ENCODE peak calls at places on chromosome 15, in five cellular contexts. X, L, P, B and Z are unnamed samples.

GRCh38 chr15:35182841-35183479 is 97.9 kb upstream of the NANOGP8 start:
- DNase-seq in X (no peak), L (no peak), P (no peak), B (no peak), Z (no peak)

GRCh38 chr15:48722764-48723661 is 77.5 kb upstream of the FBN1 start:
- DNase-seq in X (peak), L (no peak), P (peak), B (no peak), Z (peak)

GRCh38 chr15:31328425-31328998 is 1.9 kb downstream of the KLF13 start:
- DNase-seq in X (peak), L (peak), P (peak), B (no peak), Z (peak)

GRCh38 chr15:97930230-97930629 is 30.3 kb upstream of the ARRDC4 start:
- DNase-seq in X (no peak), L (no peak), P (no peak), B (no peak), Z (no peak)

GRCh38 chr15:52424856-52425431 is 103.7 kb downstream of the MYO5A start:
- DNase-seq in X (no peak), L (no peak), P (no peak), B (no peak), Z (no peak)

GRCh38 chr15:51735211-51735610 is 2.2 kb downstream of the LYSMD2 start:
- DNase-seq in X (no peak), L (no peak), P (no peak), B (no peak), Z (no peak)

GRCh38 chr15:62108411-62108810 is 41.6 kb downstream of the C2CD4A start:
- DNase-seq in X (no peak), L (no peak), P (no peak), B (no peak), Z (no peak)

GRCh38 chr15:39641187-39641889 is 60.5 kb downstream of the THBS1 start:
- DNase-seq in X (peak), L (no peak), P (peak), B (no peak), Z (peak)

GRCh38 chr15:33601461-33601860 is 290.7 kb downstream of the RYR3 start:
- DNase-seq in X (no peak), L (no peak), P (no peak), B (no peak), Z (no peak)

GRCh38 chr15:68797157-68797556 is 23.5 kb downstream of the ANP32A start:
- DNase-seq in X (peak), L (no peak), P (no peak), B (no peak), Z (no peak)

DNA sequence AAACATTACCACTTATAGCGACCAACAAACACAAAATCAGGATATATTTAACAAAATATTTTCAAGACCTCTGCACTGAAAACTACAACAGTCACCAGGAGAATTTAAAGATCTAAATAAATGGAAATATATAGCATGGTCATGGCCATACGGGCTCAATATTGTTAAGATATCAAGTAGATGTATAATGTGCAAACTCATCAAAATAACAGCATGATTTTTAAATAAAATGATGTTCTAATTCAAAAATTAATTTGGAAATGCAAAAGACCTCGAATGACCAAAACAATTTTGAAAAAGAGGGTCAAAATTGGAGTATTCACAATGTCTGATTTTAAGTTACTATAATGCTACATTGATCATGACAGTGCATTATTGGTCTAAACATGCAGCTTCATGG is 159.1 kb upstream of the NDN start:
- DNase-seq in X (no peak), L (no peak), P (no peak), B (no peak), Z (no peak)
- TF ChIP-seq CTCF in X (no peak), L (no peak), P (no peak), B (no peak), Z (no peak)

DNA sequence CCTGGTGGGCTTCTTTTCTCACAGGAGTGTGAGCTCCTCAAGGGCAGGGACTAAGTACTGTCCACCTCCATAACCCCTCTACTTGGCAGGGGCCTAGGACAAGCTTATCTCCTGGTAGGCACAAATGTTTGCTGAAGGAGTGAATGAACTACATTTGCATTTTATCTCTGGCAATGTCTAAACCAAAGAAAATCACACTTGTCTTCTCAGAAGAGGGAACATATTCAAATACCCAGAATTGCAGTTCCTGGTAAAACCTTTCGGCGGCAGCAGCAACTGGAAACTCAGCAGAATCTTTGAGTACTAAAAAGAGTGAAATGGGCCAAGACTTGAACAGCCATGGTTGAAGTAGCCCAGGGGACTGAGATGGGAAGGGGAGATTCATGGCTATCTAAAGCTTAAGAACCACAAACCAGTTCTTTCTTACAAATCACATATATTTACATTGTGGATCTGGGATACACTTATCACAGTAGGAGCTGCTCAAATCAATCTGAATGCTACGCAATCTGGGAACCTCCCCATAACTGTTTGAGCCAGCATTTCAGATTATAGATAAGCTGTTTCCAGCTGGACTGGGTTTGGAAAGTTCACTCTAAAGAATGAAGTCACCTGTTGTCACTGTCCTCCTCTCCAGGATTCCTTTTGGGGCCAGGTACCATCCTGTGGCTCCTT is 18.7 kb upstream of the PTPN9 start:
- DNase-seq in X (no peak), L (no peak), P (no peak), B (no peak), Z (no peak)
- TF ChIP-seq CTCF in X (peak), L (no peak), P (no peak), B (peak), Z (peak)

DNA sequence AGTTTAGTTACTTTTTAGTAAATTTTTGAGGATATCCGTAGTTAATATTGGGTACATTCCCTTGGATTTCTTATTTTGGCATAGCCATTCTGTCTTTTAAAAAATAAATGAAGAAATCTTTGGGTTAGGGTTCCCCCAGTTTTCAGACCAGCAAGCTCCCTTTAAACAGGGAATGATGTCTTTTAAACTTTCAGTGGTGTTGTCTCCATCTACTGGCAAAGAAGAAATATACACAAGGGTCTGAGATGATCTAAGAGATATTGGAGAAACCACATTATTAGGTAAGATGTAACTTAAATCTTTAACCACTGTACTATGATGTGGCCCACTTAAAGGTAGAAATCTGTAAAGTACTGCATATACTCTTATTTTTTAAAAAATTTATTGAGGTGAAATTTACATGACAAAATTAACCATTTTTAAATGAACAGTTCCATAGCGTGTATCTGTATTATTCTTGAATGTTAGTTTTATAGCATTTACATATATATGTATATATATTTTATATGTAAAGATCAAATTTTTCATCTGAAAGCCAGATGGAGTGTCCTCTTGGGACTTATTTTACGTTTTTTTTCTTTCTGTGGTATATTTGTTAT is 35.1 kb upstream of the EIF3J start:
- DNase-seq in X (peak), L (no peak), P (no peak), B (no peak), Z (peak)
- TF ChIP-seq CTCF in X (peak), L (no peak), P (no peak), B (peak), Z (peak)

GRCh38 chr15:93974804-93975481 is 256.4 kb upstream of the MCTP2 start:
- DNase-seq in X (peak), L (no peak), P (no peak), B (no peak), Z (peak)
- TF ChIP-seq CTCF in X (peak), L (no peak), P (no peak), B (peak), Z (peak)

DNA sequence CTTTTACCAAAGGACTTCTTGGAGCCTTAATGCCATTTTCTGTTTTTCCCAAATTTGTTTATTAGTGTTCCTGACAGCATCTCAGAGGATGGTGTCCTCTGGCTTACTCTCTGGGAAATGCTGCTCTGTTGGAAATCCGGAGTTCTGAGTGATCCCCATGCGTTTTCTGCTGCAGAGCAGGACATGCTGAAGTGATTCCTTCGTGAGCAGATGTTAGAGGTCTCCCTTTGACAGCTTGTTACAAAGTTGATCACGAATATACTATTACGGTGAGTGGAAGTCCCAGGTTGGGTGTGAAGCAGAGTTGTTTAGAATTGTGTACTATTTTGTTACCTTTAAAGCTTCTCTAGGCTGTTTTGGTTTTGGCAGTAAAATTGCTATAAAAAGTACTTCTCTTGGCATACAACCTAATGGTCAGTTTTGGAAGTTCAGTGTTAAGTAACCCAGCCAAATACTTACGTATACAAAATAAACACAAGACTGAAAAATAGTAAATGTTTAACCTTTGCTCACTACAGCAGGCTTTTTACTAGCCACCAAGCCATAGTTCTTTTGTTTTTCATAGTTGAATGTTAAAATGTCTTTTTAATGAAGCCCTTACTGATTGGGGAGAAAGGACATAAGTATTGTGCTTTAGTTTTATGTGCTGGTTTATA is 15.0 kb upstream of the GOLGA6L9 start:
- DNase-seq in X (no peak), L (no peak), P (no peak), B (no peak), Z (no peak)
- TF ChIP-seq CTCF in X (no peak), L (no peak), P (peak), B (peak), Z (no peak)

GRCh38 chr15:95105229-95105628 is 873.9 kb downstream of the MCTP2 start:
- DNase-seq in X (peak), L (no peak), P (no peak), B (no peak), Z (peak)
- TF ChIP-seq CTCF in X (no peak), L (no peak), P (no peak), B (no peak), Z (no peak)

GRCh38 chr15:59360305-59360704 is 12.4 kb downstream of the MYO1E start:
- DNase-seq in X (no peak), L (no peak), P (no peak), B (no peak), Z (no peak)
- TF ChIP-seq CTCF in X (no peak), L (no peak), P (peak), B (peak), Z (peak)

GRCh38 chr15:78004919-78005634 is 72.4 kb downstream of the TBC1D2B start:
- DNase-seq in X (peak), L (no peak), P (no peak), B (no peak), Z (peak)
- TF ChIP-seq CTCF in X (peak), L (no peak), P (no peak), B (no peak), Z (peak)

GRCh38 chr15:45187578-45187893 is 230 bp downstream of the SHF start:
- DNase-seq in X (no peak), L (no peak), P (no peak), B (no peak), Z (no peak)
- TF ChIP-seq CTCF in X (no peak), L (no peak), P (no peak), B (peak), Z (no peak)